ENCODE peak calls at places on chromosomes 13 and 19, in six cellular contexts. One of them, this sample, is unnamed.

GRCh38 chr19:18416778-18417249 is 2.4 kb upstream of the SSBP4 start:
- DNase-seq in AG09309: no peak
- DNase-seq in glutamatergic neuron: peak
- DNase-seq in WERI-Rb-1: peak
- DNase-seq in SW480: peak
- DNase-seq in IMR-90: peak
- DNase-seq in this sample: peak

GRCh38 chr13:27359203-27359821 is 65.1 kb upstream of the GTF3A start:
- DNase-seq in AG09309: no peak
- DNase-seq in glutamatergic neuron: peak
- DNase-seq in WERI-Rb-1: peak
- DNase-seq in SW480: peak
- DNase-seq in IMR-90: peak
- DNase-seq in this sample: peak

GRCh38 chr19:45645631-45646344 is 6.6 kb upstream of the EML2 start:
- DNase-seq in AG09309: no peak
- DNase-seq in glutamatergic neuron: peak
- DNase-seq in WERI-Rb-1: peak
- DNase-seq in SW480: peak
- DNase-seq in IMR-90: peak
- DNase-seq in this sample: no peak

GRCh38 chr19:34350161-34350561 is 14.8 kb upstream of the GPI start:
- DNase-seq in AG09309: no peak
- DNase-seq in glutamatergic neuron: no peak
- DNase-seq in WERI-Rb-1: no peak
- DNase-seq in SW480: no peak
- DNase-seq in IMR-90: peak
- DNase-seq in this sample: no peak

GRCh38 chr19:44643605-44644390 is at the start of gene PVR:
- DNase-seq in AG09309: no peak
- DNase-seq in glutamatergic neuron: peak
- DNase-seq in WERI-Rb-1: peak
- DNase-seq in SW480: peak
- DNase-seq in IMR-90: peak
- DNase-seq in this sample: peak

GRCh38 chr13:112969692-112970338 is 801 bp downstream of the MCF2L start:
- DNase-seq in AG09309: no peak
- DNase-seq in glutamatergic neuron: no peak
- DNase-seq in WERI-Rb-1: no peak
- DNase-seq in SW480: peak
- DNase-seq in IMR-90: no peak
- DNase-seq in this sample: no peak

GRCh38 chr19:11446652-11447301 is 11.3 kb downstream of the PRKCSH start:
- DNase-seq in AG09309: no peak
- DNase-seq in glutamatergic neuron: peak
- DNase-seq in WERI-Rb-1: peak
- DNase-seq in SW480: no peak
- DNase-seq in IMR-90: no peak
- DNase-seq in this sample: peak

GRCh38 chr13:28469316-28469715 is 25.6 kb downstream of the FLT1 start:
- DNase-seq in AG09309: no peak
- DNase-seq in glutamatergic neuron: no peak
- DNase-seq in WERI-Rb-1: no peak
- DNase-seq in SW480: no peak
- DNase-seq in IMR-90: no peak
- DNase-seq in this sample: no peak

GRCh38 chr19:48239120-48239519 is 16.6 kb downstream of the CARD8 start:
- DNase-seq in AG09309: no peak
- DNase-seq in glutamatergic neuron: no peak
- DNase-seq in WERI-Rb-1: no peak
- DNase-seq in SW480: no peak
- DNase-seq in IMR-90: no peak
- DNase-seq in this sample: no peak

GRCh38 chr13:74273591-74273990 is 139.4 kb upstream of the KLF12 start:
- DNase-seq in AG09309: no peak
- DNase-seq in glutamatergic neuron: no peak
- DNase-seq in WERI-Rb-1: no peak
- DNase-seq in SW480: no peak
- DNase-seq in IMR-90: no peak
- DNase-seq in this sample: no peak

GRCh38 chr13:39612023-39612637 is 9.1 kb upstream of the LHFPL6 start:
- DNase-seq in AG09309: peak
- DNase-seq in glutamatergic neuron: peak
- DNase-seq in WERI-Rb-1: peak
- DNase-seq in SW480: peak
- DNase-seq in IMR-90: peak
- DNase-seq in this sample: no peak